ENCODE peak calls at places on chromosomes 11 and 22, in four cellular contexts. One of them, this sample, is unnamed.
A peak's percentile ranks its signal among the peaks of the same experiment; 100 is the strongest.

GRCh38 chr11:18731427-18731826 is 5.4 kb upstream of the IGSF22 start:
- DNase-seq in stimulated activated CD8-positive, alpha-beta memory T cell treated with anti-CD3 and anti-CD28 coated beads, Interleukin-15, amount 100 ng/mL, for 24 hours: no peak
- DNase-seq in endodermal cell: no peak
- DNase-seq in NCI-H446 treated with DMSO at 0.1 percent for 48 hours: no peak
- DNase-seq in this sample: no peak

GRCh38 chr11:13114566-13115465 is 105.7 kb downstream of the RASSF10 start:
- DNase-seq in stimulated activated CD8-positive, alpha-beta memory T cell treated with anti-CD3 and anti-CD28 coated beads, Interleukin-15, amount 100 ng/mL, for 24 hours: no peak
- DNase-seq in endodermal cell: peak; percentile 91
- DNase-seq in NCI-H446 treated with DMSO at 0.1 percent for 48 hours: no peak
- DNase-seq in this sample: peak; percentile 72

GRCh38 chr11:46489668-46490560 is 98.3 kb upstream of the CHRM4 start:
- DNase-seq in stimulated activated CD8-positive, alpha-beta memory T cell treated with anti-CD3 and anti-CD28 coated beads, Interleukin-15, amount 100 ng/mL, for 24 hours: no peak
- DNase-seq in endodermal cell: peak; percentile 66
- DNase-seq in NCI-H446 treated with DMSO at 0.1 percent for 48 hours: peak; percentile 23
- DNase-seq in this sample: peak; percentile 58

GRCh38 chr11:10499452-10500262 is 41.3 kb downstream of the RNF141 start:
- DNase-seq in stimulated activated CD8-positive, alpha-beta memory T cell treated with anti-CD3 and anti-CD28 coated beads, Interleukin-15, amount 100 ng/mL, for 24 hours: no peak
- DNase-seq in endodermal cell: no peak
- DNase-seq in NCI-H446 treated with DMSO at 0.1 percent for 48 hours: peak; percentile 8
- DNase-seq in this sample: peak; percentile 30

GRCh38 chr11:20213790-20214189 is 53.5 kb upstream of the DBX1 start:
- DNase-seq in stimulated activated CD8-positive, alpha-beta memory T cell treated with anti-CD3 and anti-CD28 coated beads, Interleukin-15, amount 100 ng/mL, for 24 hours: no peak
- DNase-seq in endodermal cell: no peak
- DNase-seq in NCI-H446 treated with DMSO at 0.1 percent for 48 hours: no peak
- DNase-seq in this sample: no peak

GRCh38 chr11:1178906-1179305 is 21.2 kb downstream of the MUC5AC start:
- DNase-seq in stimulated activated CD8-positive, alpha-beta memory T cell treated with anti-CD3 and anti-CD28 coated beads, Interleukin-15, amount 100 ng/mL, for 24 hours: no peak
- DNase-seq in endodermal cell: no peak
- DNase-seq in NCI-H446 treated with DMSO at 0.1 percent for 48 hours: no peak
- DNase-seq in this sample: peak; percentile 64

GRCh38 chr22:28702891-28703290 is 23.3 kb upstream of the TTC28 start:
- DNase-seq in stimulated activated CD8-positive, alpha-beta memory T cell treated with anti-CD3 and anti-CD28 coated beads, Interleukin-15, amount 100 ng/mL, for 24 hours: no peak
- DNase-seq in endodermal cell: no peak
- DNase-seq in NCI-H446 treated with DMSO at 0.1 percent for 48 hours: no peak
- DNase-seq in this sample: no peak

GRCh38 chr11:35177370-35177769 is 38.4 kb downstream of the CD44 start:
- DNase-seq in stimulated activated CD8-positive, alpha-beta memory T cell treated with anti-CD3 and anti-CD28 coated beads, Interleukin-15, amount 100 ng/mL, for 24 hours: no peak
- DNase-seq in endodermal cell: no peak
- DNase-seq in NCI-H446 treated with DMSO at 0.1 percent for 48 hours: no peak
- DNase-seq in this sample: no peak

GRCh38 chr11:130144721-130145327 is 14.8 kb upstream of the ST14 start:
- DNase-seq in stimulated activated CD8-positive, alpha-beta memory T cell treated with anti-CD3 and anti-CD28 coated beads, Interleukin-15, amount 100 ng/mL, for 24 hours: no peak
- DNase-seq in endodermal cell: peak; percentile 65
- DNase-seq in NCI-H446 treated with DMSO at 0.1 percent for 48 hours: no peak
- DNase-seq in this sample: no peak

GRCh38 chr11:134691985-134692384 is 279.9 kb upstream of the B3GAT1 start:
- DNase-seq in stimulated activated CD8-positive, alpha-beta memory T cell treated with anti-CD3 and anti-CD28 coated beads, Interleukin-15, amount 100 ng/mL, for 24 hours: no peak
- DNase-seq in endodermal cell: no peak
- DNase-seq in NCI-H446 treated with DMSO at 0.1 percent for 48 hours: no peak
- DNase-seq in this sample: no peak

GRCh38 chr11:59173964-59174663 is 2.2 kb downstream of the DTX4 start:
- DNase-seq in stimulated activated CD8-positive, alpha-beta memory T cell treated with anti-CD3 and anti-CD28 coated beads, Interleukin-15, amount 100 ng/mL, for 24 hours: no peak
- DNase-seq in endodermal cell: peak; percentile 89
- DNase-seq in NCI-H446 treated with DMSO at 0.1 percent for 48 hours: no peak
- DNase-seq in this sample: peak; percentile 82

GRCh38 chr11:115745041-115745440 is 240.8 kb upstream of the CADM1 start:
- DNase-seq in stimulated activated CD8-positive, alpha-beta memory T cell treated with anti-CD3 and anti-CD28 coated beads, Interleukin-15, amount 100 ng/mL, for 24 hours: no peak
- DNase-seq in endodermal cell: no peak
- DNase-seq in NCI-H446 treated with DMSO at 0.1 percent for 48 hours: no peak
- DNase-seq in this sample: peak; percentile 43

GRCh38 chr11:119320593-119321524 is 3.9 kb upstream of the MCAM start:
- DNase-seq in stimulated activated CD8-positive, alpha-beta memory T cell treated with anti-CD3 and anti-CD28 coated beads, Interleukin-15, amount 100 ng/mL, for 24 hours: no peak
- DNase-seq in endodermal cell: peak; percentile 87
- DNase-seq in NCI-H446 treated with DMSO at 0.1 percent for 48 hours: no peak
- DNase-seq in this sample: peak; percentile 92

GRCh38 chr11:65290448-65291165 is 24.1 kb upstream of the CDC42EP2 start:
- DNase-seq in stimulated activated CD8-positive, alpha-beta memory T cell treated with anti-CD3 and anti-CD28 coated beads, Interleukin-15, amount 100 ng/mL, for 24 hours: no peak
- DNase-seq in endodermal cell: no peak
- DNase-seq in NCI-H446 treated with DMSO at 0.1 percent for 48 hours: no peak
- DNase-seq in this sample: no peak

GRCh38 chr22:19456541-19456940 is 9.0 kb upstream of the C22orf39 start:
- DNase-seq in stimulated activated CD8-positive, alpha-beta memory T cell treated with anti-CD3 and anti-CD28 coated beads, Interleukin-15, amount 100 ng/mL, for 24 hours: no peak
- DNase-seq in endodermal cell: no peak
- DNase-seq in NCI-H446 treated with DMSO at 0.1 percent for 48 hours: no peak
- DNase-seq in this sample: no peak

GRCh38 chr11:93845181-93846092 is 5.0 kb downstream of the VSTM5 start:
- DNase-seq in stimulated activated CD8-positive, alpha-beta memory T cell treated with anti-CD3 and anti-CD28 coated beads, Interleukin-15, amount 100 ng/mL, for 24 hours: no peak
- DNase-seq in endodermal cell: peak; percentile 17
- DNase-seq in NCI-H446 treated with DMSO at 0.1 percent for 48 hours: no peak
- DNase-seq in this sample: no peak

GRCh38 chr11:57491371-57492061 is 24.0 kb downstream of the SLC43A1 start:
- DNase-seq in stimulated activated CD8-positive, alpha-beta memory T cell treated with anti-CD3 and anti-CD28 coated beads, Interleukin-15, amount 100 ng/mL, for 24 hours: peak; percentile 27
- DNase-seq in endodermal cell: peak; percentile 91
- DNase-seq in NCI-H446 treated with DMSO at 0.1 percent for 48 hours: no peak
- DNase-seq in this sample: peak; percentile 88

GRCh38 chr22:44460287-44461082 is 37.5 kb downstream of the RTL6 start:
- DNase-seq in stimulated activated CD8-positive, alpha-beta memory T cell treated with anti-CD3 and anti-CD28 coated beads, Interleukin-15, amount 100 ng/mL, for 24 hours: no peak
- DNase-seq in endodermal cell: no peak
- DNase-seq in NCI-H446 treated with DMSO at 0.1 percent for 48 hours: no peak
- DNase-seq in this sample: no peak

GRCh38 chr22:30781271-30781875 is 86.7 kb downstream of the OSBP2 start:
- DNase-seq in stimulated activated CD8-positive, alpha-beta memory T cell treated with anti-CD3 and anti-CD28 coated beads, Interleukin-15, amount 100 ng/mL, for 24 hours: no peak
- DNase-seq in endodermal cell: no peak
- DNase-seq in NCI-H446 treated with DMSO at 0.1 percent for 48 hours: no peak
- DNase-seq in this sample: no peak

GRCh38 chr22:45640291-45640940 is 31.2 kb upstream of the ATXN10 start:
- DNase-seq in stimulated activated CD8-positive, alpha-beta memory T cell treated with anti-CD3 and anti-CD28 coated beads, Interleukin-15, amount 100 ng/mL, for 24 hours: no peak
- DNase-seq in endodermal cell: no peak
- DNase-seq in NCI-H446 treated with DMSO at 0.1 percent for 48 hours: no peak
- DNase-seq in this sample: peak; percentile 55

GRCh38 chr11:129894281-129895125 is 875 bp downstream of the NFRKB start:
- DNase-seq in stimulated activated CD8-positive, alpha-beta memory T cell treated with anti-CD3 and anti-CD28 coated beads, Interleukin-15, amount 100 ng/mL, for 24 hours: no peak
- DNase-seq in endodermal cell: no peak
- DNase-seq in NCI-H446 treated with DMSO at 0.1 percent for 48 hours: no peak
- DNase-seq in this sample: no peak

GRCh38 chr11:12787847-12788246 is 113.6 kb downstream of the TEAD1 start:
- DNase-seq in stimulated activated CD8-positive, alpha-beta memory T cell treated with anti-CD3 and anti-CD28 coated beads, Interleukin-15, amount 100 ng/mL, for 24 hours: no peak
- DNase-seq in endodermal cell: no peak
- DNase-seq in NCI-H446 treated with DMSO at 0.1 percent for 48 hours: no peak
- DNase-seq in this sample: no peak

GRCh38 chr11:69711824-69712801 is 8.3 kb upstream of the FGF19 start:
- DNase-seq in stimulated activated CD8-positive, alpha-beta memory T cell treated with anti-CD3 and anti-CD28 coated beads, Interleukin-15, amount 100 ng/mL, for 24 hours: no peak
- DNase-seq in endodermal cell: peak; percentile 59
- DNase-seq in NCI-H446 treated with DMSO at 0.1 percent for 48 hours: no peak
- DNase-seq in this sample: peak; percentile 69

GRCh38 chr11:35980646-35981402 is 37.0 kb downstream of the LDLRAD3 start:
- DNase-seq in stimulated activated CD8-positive, alpha-beta memory T cell treated with anti-CD3 and anti-CD28 coated beads, Interleukin-15, amount 100 ng/mL, for 24 hours: no peak
- DNase-seq in endodermal cell: no peak
- DNase-seq in NCI-H446 treated with DMSO at 0.1 percent for 48 hours: no peak
- DNase-seq in this sample: no peak

GRCh38 chr11:45622283-45622682 is 43.1 kb downstream of the CHST1 start:
- DNase-seq in stimulated activated CD8-positive, alpha-beta memory T cell treated with anti-CD3 and anti-CD28 coated beads, Interleukin-15, amount 100 ng/mL, for 24 hours: no peak
- DNase-seq in endodermal cell: no peak
- DNase-seq in NCI-H446 treated with DMSO at 0.1 percent for 48 hours: no peak
- DNase-seq in this sample: no peak

GRCh38 chr11:23112987-23113886 is 253.0 kb upstream of the CCDC179 start:
- DNase-seq in stimulated activated CD8-positive, alpha-beta memory T cell treated with anti-CD3 and anti-CD28 coated beads, Interleukin-15, amount 100 ng/mL, for 24 hours: no peak
- DNase-seq in endodermal cell: peak; percentile 75
- DNase-seq in NCI-H446 treated with DMSO at 0.1 percent for 48 hours: no peak
- DNase-seq in this sample: peak; percentile 44

GRCh38 chr22:40853330-40853729 is 3.1 kb downstream of the ST13 start:
- DNase-seq in stimulated activated CD8-positive, alpha-beta memory T cell treated with anti-CD3 and anti-CD28 coated beads, Interleukin-15, amount 100 ng/mL, for 24 hours: no peak
- DNase-seq in endodermal cell: no peak
- DNase-seq in NCI-H446 treated with DMSO at 0.1 percent for 48 hours: no peak
- DNase-seq in this sample: no peak

GRCh38 chr11:125333354-125334077 is 162.5 kb downstream of the FEZ1 start:
- DNase-seq in stimulated activated CD8-positive, alpha-beta memory T cell treated with anti-CD3 and anti-CD28 coated beads, Interleukin-15, amount 100 ng/mL, for 24 hours: no peak
- DNase-seq in endodermal cell: no peak
- DNase-seq in NCI-H446 treated with DMSO at 0.1 percent for 48 hours: no peak
- DNase-seq in this sample: no peak

GRCh38 chr11:33375688-33376311 is 118.6 kb downstream of the HIPK3 start:
- DNase-seq in stimulated activated CD8-positive, alpha-beta memory T cell treated with anti-CD3 and anti-CD28 coated beads, Interleukin-15, amount 100 ng/mL, for 24 hours: no peak
- DNase-seq in endodermal cell: peak; percentile 82
- DNase-seq in NCI-H446 treated with DMSO at 0.1 percent for 48 hours: peak; percentile 9
- DNase-seq in this sample: peak; percentile 83

GRCh38 chr22:42450862-42451261 is 18.7 kb upstream of the NFAM1 start:
- DNase-seq in stimulated activated CD8-positive, alpha-beta memory T cell treated with anti-CD3 and anti-CD28 coated beads, Interleukin-15, amount 100 ng/mL, for 24 hours: no peak
- DNase-seq in endodermal cell: no peak
- DNase-seq in NCI-H446 treated with DMSO at 0.1 percent for 48 hours: no peak
- DNase-seq in this sample: no peak

GRCh38 chr22:21707677-21708076 is 27.9 kb downstream of the YPEL1 start:
- DNase-seq in stimulated activated CD8-positive, alpha-beta memory T cell treated with anti-CD3 and anti-CD28 coated beads, Interleukin-15, amount 100 ng/mL, for 24 hours: no peak
- DNase-seq in endodermal cell: no peak
- DNase-seq in NCI-H446 treated with DMSO at 0.1 percent for 48 hours: peak; percentile 72
- DNase-seq in this sample: no peak

This sample was measured in H7.